ENCODE peak calls at places on chromosomes 13 and 19, in five cellular contexts. R is fibroblast of pulmonary artery; D is RWPE1; E is AG09319; V is CD4-positive, alpha-beta T cell. W is an unnamed sample.

GRCh38 chr13:36356058-36356457 is 9.9 kb upstream of the SPART start:
- DNase-seq in D (no peak), E (no peak), R (no peak), V (no peak), W (no peak)

GRCh38 chr19:55546822-55547614 is 1.7 kb upstream of the SBK3 start:
- DNase-seq in V (no peak), R (peak), E (no peak), D (no peak), W (no peak)

GRCh38 chr19:10692673-10693264 is 8.5 kb upstream of the QTRT1 start:
- DNase-seq in R (no peak), D (no peak), E (no peak), V (no peak), W (no peak)

GRCh38 chr13:30577381-30577780 is 40.3 kb upstream of the USPL1 start:
- DNase-seq in D (peak), R (peak), V (peak), E (peak), W (no peak)

GRCh38 chr19:33715462-33715861 is 81.2 kb upstream of the KCTD15 start:
- DNase-seq in V (no peak), E (no peak), D (no peak), R (no peak), W (no peak)

GRCh38 chr13:112351825-112352224 is 24.3 kb upstream of the SPACA7 start:
- DNase-seq in R (no peak), E (no peak), V (no peak), D (no peak), W (no peak)

GRCh38 chr19:9947441-9947840 is 11.1 kb upstream of the OLFM2 start:
- DNase-seq in D (no peak), V (no peak), R (no peak), E (no peak), W (no peak)

GRCh38 chr13:79593611-79594275 is 112.8 kb downstream of the NDFIP2 start:
- DNase-seq in E (no peak), V (no peak), D (peak), R (peak), W (no peak)

GRCh38 chr19:32642771-32643170 is 32.2 kb downstream of the ANKRD27 start:
- DNase-seq in V (peak), R (no peak), E (no peak), D (no peak), W (no peak)

GRCh38 chr19:37925212-37925611 is 18.2 kb downstream of the SIPA1L3 start:
- DNase-seq in V (no peak), D (no peak), E (no peak), R (no peak), W (no peak)

GRCh38 chr19:37926711-37927110 is 19.7 kb downstream of the SIPA1L3 start:
- DNase-seq in D (no peak), V (no peak), E (no peak), R (no peak), W (no peak)

GRCh38 chr19:37914908-37915307 is 7.9 kb downstream of the SIPA1L3 start:
- DNase-seq in D (no peak), E (no peak), V (no peak), R (no peak), W (no peak)

GRCh38 chr19:37926255-37926654 is 19.2 kb downstream of the SIPA1L3 start:
- DNase-seq in V (no peak), R (no peak), E (no peak), D (no peak), W (no peak)

GRCh38 chr19:37920591-37921450 is 13.8 kb downstream of the SIPA1L3 start:
- DNase-seq in V (no peak), D (no peak), R (no peak), E (no peak), W (no peak)
- TF ChIP-seq CTCF in V (no peak), D (no peak), R (no peak), E (no peak), W (no peak)

DNA sequence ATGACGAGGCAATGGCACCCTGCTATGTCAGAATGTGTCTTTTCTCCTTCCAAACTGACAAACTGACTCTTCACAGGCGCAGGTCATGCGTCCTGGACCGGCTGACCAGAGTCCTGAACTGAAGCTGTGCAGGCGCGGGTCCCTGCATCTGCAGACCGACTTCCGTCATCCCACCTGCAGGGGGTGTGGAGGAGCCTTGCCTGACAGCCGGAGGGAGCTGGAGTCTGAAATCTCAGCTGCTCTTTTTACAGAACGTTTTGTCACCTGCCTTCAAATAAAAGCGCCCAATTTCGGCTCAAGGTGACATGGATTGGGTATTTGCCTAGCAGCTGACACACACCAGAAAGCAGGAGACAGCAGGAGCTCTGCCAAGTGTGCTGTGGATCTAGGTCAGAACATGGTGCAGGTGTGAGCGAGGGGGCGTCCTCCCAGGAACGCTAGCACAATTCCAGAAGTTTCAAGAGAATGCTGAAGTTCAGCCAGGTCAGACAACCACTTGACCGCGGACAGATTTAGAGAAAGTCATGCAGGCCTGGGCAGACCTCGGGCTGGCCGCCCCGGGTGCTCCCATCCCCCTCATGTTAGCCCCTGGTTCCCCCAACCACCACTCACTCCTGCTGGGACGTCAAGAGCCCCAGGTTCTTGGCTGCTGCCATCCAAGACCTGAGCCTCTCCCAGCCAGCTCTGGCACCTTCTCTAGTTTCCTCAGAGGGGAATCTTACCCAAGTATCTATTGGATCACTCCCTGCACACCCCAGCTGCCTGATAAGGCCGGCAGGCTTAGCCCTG is 32.8 kb downstream of the ELL start:
- DNase-seq in E (no peak), V (no peak), D (no peak), R (no peak), W (peak)
- TF ChIP-seq CTCF in E (peak), V (no peak), D (no peak), R (peak), W (no peak)

GRCh38 chr13:49655906-49656305 is 27.6 kb downstream of the ARL11 start:
- DNase-seq in V (no peak), E (no peak), D (no peak), R (no peak), W (no peak)

GRCh38 chr13:49649963-49650312 is 21.6 kb downstream of the ARL11 start:
- DNase-seq in V (no peak), E (no peak), D (no peak), R (no peak), W (no peak)

GRCh38 chr13:49651775-49652690 is 23.7 kb downstream of the ARL11 start:
- DNase-seq in V (no peak), E (no peak), D (no peak), R (no peak), W (no peak)

GRCh38 chr13:49653478-49653877 is 25.2 kb downstream of the ARL11 start:
- DNase-seq in R (no peak), V (no peak), E (no peak), D (no peak), W (no peak)

GRCh38 chr13:49652691-49653305 is 24.5 kb downstream of the ARL11 start:
- DNase-seq in E (no peak), D (peak), V (no peak), R (peak), W (no peak)
- TF ChIP-seq CTCF in E (peak), D (peak), V (no peak), R (peak), W (peak)

GRCh38 chr13:111344471-111345191 is 24.2 kb downstream of the TEX29 start:
- DNase-seq in E (no peak), V (no peak), D (peak), R (peak), W (no peak)
- TF ChIP-seq CTCF in E (peak), V (no peak), D (no peak), R (peak), W (peak)

GRCh38 chr19:19697589-19697988 is 28.9 kb downstream of the ZNF101 start:
- DNase-seq in V (no peak), R (no peak), D (no peak), E (no peak), W (no peak)

GRCh38 chr19:19691683-19692082 is 23.0 kb downstream of the ZNF101 start:
- DNase-seq in V (no peak), E (no peak), D (no peak), R (no peak), W (no peak)

DNA sequence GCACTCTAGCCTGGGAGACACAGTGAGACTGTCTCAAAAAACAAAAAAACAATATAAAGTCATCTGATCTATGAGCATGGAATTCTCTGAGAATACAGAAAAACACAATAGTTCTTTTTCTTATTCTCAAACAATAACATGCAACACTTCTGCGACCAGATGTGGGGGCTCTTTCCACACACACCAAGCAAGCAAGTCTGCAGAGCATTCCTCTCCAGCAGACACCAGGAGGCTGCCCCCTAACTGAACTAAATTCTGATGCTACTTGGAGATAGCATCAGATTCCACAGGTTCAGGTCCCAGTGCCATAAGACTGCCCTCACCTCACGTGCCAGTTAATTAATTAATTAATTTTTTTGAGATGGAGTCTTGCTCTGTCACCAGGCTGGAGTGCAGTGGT is 27.7 kb downstream of the ZNF101 start:
- DNase-seq in D (no peak), V (no peak), R (no peak), E (no peak), W (no peak)
- TF ChIP-seq CTCF in D (no peak), V (no peak), R (no peak), E (no peak), W (no peak)

GRCh38 chr19:48194041-48194871 is 23.8 kb downstream of the ZSWIM9 start:
- DNase-seq in D (no peak), E (no peak), R (peak), V (peak), W (no peak)
- TF ChIP-seq CTCF in D (peak), E (peak), R (peak), V (peak), W (peak)

GRCh38 chr13:105334211-105334610 is 1201.3 kb downstream of the EFNB2 start:
- DNase-seq in E (no peak), V (no peak), D (no peak), R (peak), W (no peak)

GRCh38 chr13:105333416-105333815 is 1202.0 kb downstream of the EFNB2 start:
- DNase-seq in V (no peak), E (no peak), R (no peak), D (no peak), W (no peak)

GRCh38 chr13:105328212-105328611 is 1207.2 kb downstream of the EFNB2 start:
- DNase-seq in V (no peak), R (no peak), E (no peak), D (no peak), W (no peak)

GRCh38 chr13:105327727-105328126 is 1207.7 kb downstream of the EFNB2 start:
- DNase-seq in E (no peak), R (no peak), V (no peak), D (no peak), W (no peak)

DNA sequence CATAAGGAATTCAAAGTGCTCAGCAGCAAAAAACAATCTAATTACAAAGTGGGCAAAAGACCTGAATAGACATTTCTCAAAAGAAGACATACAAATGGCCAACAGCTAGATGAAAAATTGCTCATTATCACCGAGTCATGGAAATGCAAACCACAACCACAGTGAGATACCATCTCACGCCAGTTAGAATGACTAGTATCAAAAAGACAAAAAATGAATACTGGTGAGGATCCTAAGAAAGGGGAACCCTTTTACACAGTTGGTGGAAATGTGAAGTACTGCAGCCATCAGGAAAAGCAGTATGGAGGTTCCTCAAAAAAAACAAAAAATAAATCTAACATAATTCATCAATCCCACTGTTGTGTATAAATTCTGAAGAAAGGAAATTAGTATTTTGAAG is 1206.1 kb downstream of the EFNB2 start:
- DNase-seq in E (no peak), D (no peak), R (no peak), V (no peak), W (no peak)
- TF ChIP-seq CTCF in E (no peak), D (no peak), R (no peak), V (no peak), W (no peak)